ENCODE peak calls at places on chromosome 4, in five cellular contexts. R is activated T-helper 1 cell treated with Interleukin-2 at 50 U/mL for 16 hours; Q is HCT116; K is CD8-positive, alpha-beta T cell; U is esophagus squamous epithelium. D is an unnamed sample.

GRCh38 chr4:16029329-16029728 is 54.5 kb downstream of the PROM1 start:
- DNase-seq in K (no peak), Q (no peak), R (no peak), U (no peak), D (no peak)

GRCh38 chr4:120155287-120155686 is 88.6 kb upstream of the MAD2L1 start:
- DNase-seq in Q (no peak), U (no peak), R (no peak), K (no peak), D (no peak)

GRCh38 chr4:38523054-38523453 is 140.9 kb upstream of the KLF3 start:
- DNase-seq in U (no peak), K (no peak), Q (no peak), R (no peak), D (no peak)

GRCh38 chr4:174214102-174214878 is 69.2 kb downstream of the FBXO8 start:
- DNase-seq in U (no peak), Q (no peak), K (no peak), R (no peak), D (no peak)

GRCh38 chr4:25351777-25352421 is 25.2 kb upstream of the ANAPC4 start:
- DNase-seq in R (no peak), K (no peak), Q (no peak), U (no peak), D (no peak)

GRCh38 chr4:57157611-57158137 is 47.5 kb upstream of the IGFBP7 start:
- DNase-seq in Q (no peak), U (no peak), K (no peak), R (no peak), D (no peak)

GRCh38 chr4:180665994-180666818 is 1577.0 kb upstream of the TENM3 start:
- DNase-seq in Q (peak; percentile 76), R (no peak), K (no peak), U (no peak), D (no peak)

GRCh38 chr4:40150932-40151331 is 45.9 kb upstream of the RHOH start:
- DNase-seq in Q (no peak), R (no peak), U (no peak), K (no peak), D (no peak)

GRCh38 chr4:96916731-96917130 is 1076.8 kb downstream of the PDHA2 start:
- DNase-seq in U (no peak), R (no peak), Q (no peak), K (no peak), D (no peak)

D was measured in T-helper 17 cell.